ENCODE peak calls at places on chromosomes 11 and 22, in eight cellular contexts. C, H, V, T, S, P, L and G are unnamed samples.
A peak's percentile ranks its signal among the peaks of the same experiment; 100 is the strongest.

GRCh38 chr11:20035701-20036601 is 124.3 kb downstream of the DBX1 start:
- DNase-seq in L (peak; percentile 94), C (no peak), H (peak; percentile 47), S (peak; percentile 93), P (no peak), V (peak; percentile 64), T (peak; percentile 76), G (no peak)

GRCh38 chr11:45176996-45177395 is 30.6 kb downstream of the PRDM11 start:
- DNase-seq in H (peak; percentile 74), S (no peak), T (peak; percentile 40), L (peak; percentile 47), C (no peak), P (no peak), V (no peak), G (peak; percentile 61)

GRCh38 chr11:117392001-117392690 is 64.5 kb downstream of the CEP164 start:
- DNase-seq in V (no peak), T (no peak), P (no peak), S (no peak), H (no peak), C (no peak), L (no peak), G (peak; percentile 57)

GRCh38 chr11:43927070-43927469 is 15.4 kb upstream of the C11orf96 start:
- DNase-seq in S (no peak), T (no peak), V (no peak), H (no peak), L (no peak), P (no peak), C (no peak), G (no peak)

GRCh38 chr11:1233351-1234053 is 10.6 kb downstream of the MUC5B start:
- DNase-seq in L (no peak), S (no peak), C (no peak), T (peak; percentile 6), H (peak; percentile 35), V (no peak), P (no peak), G (no peak)

GRCh38 chr11:70416881-70417280 is 18.6 kb downstream of the CTTN start:
- DNase-seq in C (no peak), L (no peak), P (no peak), V (no peak), S (no peak), H (no peak), T (no peak), G (no peak)

GRCh38 chr11:76005746-76006145 is 190.7 kb downstream of the UVRAG start:
- DNase-seq in C (no peak), L (peak; percentile 46), P (no peak), H (no peak), V (no peak), T (no peak), S (peak; percentile 6), G (no peak)

GRCh38 chr11:123194308-123195181 is 503 bp downstream of the CLMP start:
- DNase-seq in H (peak; percentile 79), C (no peak), P (no peak), V (no peak), S (peak; percentile 44), T (peak; percentile 50), L (peak; percentile 65), G (no peak)

GRCh38 chr11:12114487-12115033 is 4.2 kb downstream of the MICAL2 start:
- DNase-seq in H (no peak), V (no peak), L (no peak), T (no peak), P (no peak), S (no peak), C (no peak), G (no peak)

GRCh38 chr11:75453916-75454655 is 21.1 kb upstream of the KLHL35 start:
- DNase-seq in P (no peak), C (no peak), H (peak; percentile 46), S (no peak), V (no peak), L (peak; percentile 49), T (no peak), G (no peak)

GRCh38 chr11:69637956-69638871 is 2.7 kb upstream of the CCND1 start:
- DNase-seq in H (no peak), T (no peak), C (no peak), V (no peak), P (no peak), L (peak; percentile 58), S (no peak), G (peak; percentile 85)

GRCh38 chr11:1946812-1947480 is at the start of gene MRPL23:
- DNase-seq in V (no peak), S (no peak), C (peak; percentile 7), T (no peak), P (no peak), H (no peak), L (no peak), G (no peak)

GRCh38 chr11:28505216-28505615 is 397.0 kb downstream of the METTL15 start:
- DNase-seq in H (peak; percentile 4), P (no peak), L (peak; percentile 12), C (no peak), V (no peak), S (no peak), T (no peak), G (no peak)

GRCh38 chr11:122628691-122629555 is 26.6 kb upstream of the UBASH3B start:
- DNase-seq in V (peak; percentile 42), T (peak; percentile 59), C (peak; percentile 52), L (peak; percentile 79), H (peak; percentile 70), P (peak; percentile 75), S (peak; percentile 74), G (peak; percentile 87)

GRCh38 chr11:33692013-33692504 is 8.6 kb downstream of the C11orf91 start:
- DNase-seq in C (no peak), S (peak; percentile 75), L (peak; percentile 99), P (peak; percentile 53), H (peak; percentile 74), V (peak; percentile 57), T (peak; percentile 85), G (peak; percentile 90)

GRCh38 chr11:71434576-71435130 is 13.5 kb downstream of the DHCR7 start:
- DNase-seq in V (no peak), S (no peak), T (no peak), C (no peak), P (no peak), H (no peak), L (no peak), G (no peak)

GRCh38 chr22:41301085-41302015 is at the start of gene ZC3H7B:
- DNase-seq in T (peak; percentile 88), L (peak; percentile 78), V (no peak), C (peak; percentile 76), S (peak; percentile 88), H (peak; percentile 85), P (peak; percentile 71), G (peak; percentile 94)

GRCh38 chr11:123560001-123560400 is 94.4 kb downstream of the SCN3B start:
- DNase-seq in C (no peak), P (peak; percentile 54), L (no peak), H (peak; percentile 90), V (no peak), T (peak; percentile 90), S (no peak), G (peak; percentile 88)

GRCh38 chr11:74255741-74256369 is 55.6 kb downstream of the P4HA3 start:
- DNase-seq in P (peak; percentile 31), S (peak; percentile 79), T (peak; percentile 75), H (peak; percentile 86), L (peak; percentile 62), C (peak; percentile 18), V (no peak), G (no peak)

GRCh38 chr11:124841765-124842700 is 23.2 kb upstream of the ROBO3 start:
- DNase-seq in C (no peak), S (no peak), L (no peak), P (no peak), T (peak; percentile 15), H (peak; percentile 58), V (no peak), G (no peak)